ENCODE peak calls at places on chromosomes 4 and X, in four cellular contexts. X, U, Q and W are unnamed samples.

GRCh38 chrX:130228871-130229270 is 39.8 kb downstream of the ZNF280C start:
- DNase-seq in X (no peak), U (no peak), Q (no peak), W (no peak)

GRCh38 chr4:10023806-10024205 is 2.5 kb upstream of the SLC2A9 start:
- DNase-seq in X (no peak), U (peak), Q (no peak), W (no peak)

GRCh38 chr4:5894266-5894665 is 1.4 kb upstream of the CRMP1 start:
- DNase-seq in X (no peak), U (no peak), Q (no peak), W (no peak)

GRCh38 chrX:56069299-56069941 is 162.7 kb upstream of the KLF8 start:
- DNase-seq in X (no peak), U (no peak), Q (no peak), W (no peak)

GRCh38 chr4:78720151-78720726 is 55.9 kb upstream of the BMP2K start:
- DNase-seq in X (no peak), U (no peak), Q (no peak), W (no peak)

GRCh38 chr4:1985287-1985686 is 23.5 kb downstream of the NELFA start:
- DNase-seq in X (no peak), U (no peak), Q (no peak), W (no peak)

GRCh38 chr4:38562751-38563198 is 101.2 kb upstream of the KLF3 start:
- DNase-seq in X (no peak), U (peak), Q (no peak), W (peak)

GRCh38 chrX:134622056-134622812 is 36.0 kb downstream of the PLAC1 start:
- DNase-seq in X (no peak), U (peak), Q (no peak), W (no peak)

GRCh38 chr4:32519060-32519459 is 1798.9 kb downstream of the PCDH7 start:
- DNase-seq in X (no peak), U (peak), Q (no peak), W (no peak)

GRCh38 chrX:135973025-135973547 is 702 bp downstream of the MMGT1 start:
- DNase-seq in X (no peak), U (peak), Q (no peak), W (peak)

GRCh38 chrX:123648028-123648810 is 84.6 kb downstream of the THOC2 start:
- DNase-seq in X (no peak), U (peak), Q (peak), W (no peak)

GRCh38 chrX:8179653-8180052 is 8.6 kb upstream of the VCX2 start:
- DNase-seq in X (no peak), U (peak), Q (no peak), W (no peak)

GRCh38 chr4:81211956-81212355 is 3.1 kb downstream of the PRKG2 start:
- DNase-seq in X (no peak), U (no peak), Q (no peak), W (no peak)

GRCh38 chr4:2574863-2575262 is 38.4 kb downstream of the FAM193A start:
- DNase-seq in X (no peak), U (no peak), Q (no peak), W (no peak)

GRCh38 chrX:34848281-34848680 is 94.3 kb upstream of the FAM47B start:
- DNase-seq in X (no peak), U (peak), Q (no peak), W (no peak)

GRCh38 chr4:89000844-89001360 is 56.1 kb downstream of the FAM13A start:
- DNase-seq in X (no peak), U (peak), Q (no peak), W (no peak)

GRCh38 chrX:133475521-133475920 is 60.2 kb upstream of the GPC4 start:
- DNase-seq in X (no peak), U (no peak), Q (no peak), W (no peak)

GRCh38 chr4:81410695-81411094 is 61.0 kb downstream of the RASGEF1B start:
- DNase-seq in X (no peak), U (no peak), Q (no peak), W (no peak)

GRCh38 chr4:3419836-3420605 is 21.7 kb upstream of the HGFAC start:
- DNase-seq in X (no peak), U (no peak), Q (no peak), W (no peak)

GRCh38 chr4:98510757-98511517 is 147.5 kb downstream of the TSPAN5 start:
- DNase-seq in X (no peak), U (peak), Q (no peak), W (no peak)

GRCh38 chrX:37879692-37880091 is 32.3 kb upstream of the DYNLT3 start:
- DNase-seq in X (no peak), U (no peak), Q (no peak), W (no peak)

GRCh38 chr4:41061482-41062185 is 152.7 kb downstream of the APBB2 start:
- DNase-seq in X (no peak), U (no peak), Q (no peak), W (no peak)

GRCh38 chrX:49155900-49156837 is 6.4 kb upstream of the MAGIX start:
- DNase-seq in X (peak), U (peak), Q (peak), W (peak)

GRCh38 chr4:107734120-107734519 is 14.1 kb upstream of the PAPSS1 start:
- DNase-seq in X (no peak), U (peak), Q (no peak), W (no peak)

GRCh38 chr4:6472008-6472386 is 417 bp downstream of the PPP2R2C start:
- DNase-seq in X (no peak), U (no peak), Q (no peak), W (no peak)

GRCh38 chrX:119686087-119686639 is 6.8 kb downstream of the SEPTIN6 start:
- DNase-seq in X (no peak), U (no peak), Q (no peak), W (no peak)

GRCh38 chrX:116694046-116694445 is 231.3 kb upstream of the CT83 start:
- DNase-seq in X (no peak), U (no peak), Q (no peak), W (no peak)

GRCh38 chr4:156970501-156971167 is 965 bp downstream of the PDGFC start:
- DNase-seq in X (peak), U (peak), Q (no peak), W (peak)

GRCh38 chrX:131279617-131280016 is 9.5 kb downstream of the IGSF1 start:
- DNase-seq in X (no peak), U (no peak), Q (no peak), W (no peak)

GRCh38 chrX:149499766-149500165 is 5.3 kb downstream of the IDS start:
- DNase-seq in X (no peak), U (no peak), Q (no peak), W (no peak)

GRCh38 chr4:155675709-155676429 is 9.2 kb downstream of the GUCY1A1 start:
- DNase-seq in X (no peak), U (peak), Q (no peak), W (no peak)

GRCh38 chrX:44431206-44431605 is 87.7 kb upstream of the EFHC2 start:
- DNase-seq in X (no peak), U (peak), Q (no peak), W (no peak)

GRCh38 chr4:143335979-143336827 is 473 bp upstream of the GAB1 start:
- DNase-seq in X (peak), U (peak), Q (no peak), W (peak)

GRCh38 chrX:46574941-46575381 is 1.4 kb downstream of the CHST7 start:
- DNase-seq in X (no peak), U (peak), Q (peak), W (no peak)

GRCh38 chr4:137474711-137475301 is 57.5 kb downstream of the PCDH18 start:
- DNase-seq in X (no peak), U (no peak), Q (no peak), W (no peak)

GRCh38 chr4:123409301-123409700 is 12.7 kb downstream of the SPRY1 start:
- DNase-seq in X (no peak), U (no peak), Q (no peak), W (no peak)

GRCh38 chrX:42175843-42176242 is 252.5 kb upstream of the CASK start:
- DNase-seq in X (no peak), U (no peak), Q (no peak), W (no peak)

GRCh38 chrX:120365320-120365719 is 3.4 kb downstream of the ATP1B4 start:
- DNase-seq in X (no peak), U (peak), Q (peak), W (peak)